ENCODE peak calls at places on chromosomes 2 and 18, in eight cellular contexts. One of them, this sample, is unnamed.

GRCh38 chr2:196171248-196171871 is at the start of gene STK17B:
- DNase-seq in heart right ventricle: peak
- DNase-seq in choroid plexus epithelial cell: peak
- DNase-seq in fibroblast of the aortic adventitia: peak
- DNase-seq in OCI-LY7: peak
- DNase-seq in stomach: peak
- DNase-seq in neural progenitor cell: peak
- DNase-seq in A549: peak
- DNase-seq in this sample: peak

GRCh38 chr2:77391119-77391518 is 131.1 kb downstream of the LRRTM4 start:
- DNase-seq in heart right ventricle: no peak
- DNase-seq in choroid plexus epithelial cell: no peak
- DNase-seq in fibroblast of the aortic adventitia: no peak
- DNase-seq in OCI-LY7: no peak
- DNase-seq in stomach: no peak
- DNase-seq in neural progenitor cell: no peak
- DNase-seq in A549: no peak
- DNase-seq in this sample: no peak

GRCh38 chr2:144374163-144374661 is 145.7 kb downstream of the ZEB2 start:
- DNase-seq in heart right ventricle: no peak
- DNase-seq in choroid plexus epithelial cell: no peak
- DNase-seq in fibroblast of the aortic adventitia: no peak
- DNase-seq in OCI-LY7: no peak
- DNase-seq in stomach: no peak
- DNase-seq in neural progenitor cell: no peak
- DNase-seq in A549: no peak
- DNase-seq in this sample: no peak

GRCh38 chr18:45357681-45358470 is 257.4 kb upstream of the SLC14A2 start:
- DNase-seq in heart right ventricle: no peak
- DNase-seq in choroid plexus epithelial cell: no peak
- DNase-seq in fibroblast of the aortic adventitia: peak
- DNase-seq in OCI-LY7: no peak
- DNase-seq in stomach: no peak
- DNase-seq in neural progenitor cell: no peak
- DNase-seq in A549: no peak
- DNase-seq in this sample: no peak

GRCh38 chr2:234500394-234501006 is 3.6 kb upstream of the ARL4C start:
- DNase-seq in heart right ventricle: peak
- DNase-seq in choroid plexus epithelial cell: peak
- DNase-seq in fibroblast of the aortic adventitia: peak
- DNase-seq in OCI-LY7: peak
- DNase-seq in stomach: peak
- DNase-seq in neural progenitor cell: peak
- DNase-seq in A549: no peak
- DNase-seq in this sample: peak

GRCh38 chr2:240480834-240481623 is 45.6 kb downstream of the GPC1 start:
- DNase-seq in heart right ventricle: no peak
- DNase-seq in choroid plexus epithelial cell: no peak
- DNase-seq in fibroblast of the aortic adventitia: no peak
- DNase-seq in OCI-LY7: no peak
- DNase-seq in stomach: peak
- DNase-seq in neural progenitor cell: no peak
- DNase-seq in A549: no peak
- DNase-seq in this sample: no peak

GRCh38 chr18:62525611-62526010 is 2.8 kb downstream of the ZCCHC2 start:
- DNase-seq in heart right ventricle: no peak
- DNase-seq in choroid plexus epithelial cell: no peak
- DNase-seq in fibroblast of the aortic adventitia: no peak
- DNase-seq in OCI-LY7: no peak
- DNase-seq in stomach: no peak
- DNase-seq in neural progenitor cell: no peak
- DNase-seq in A549: no peak
- DNase-seq in this sample: no peak

GRCh38 chr18:61998957-61999356 is 106.2 kb upstream of the RNF152 start:
- DNase-seq in heart right ventricle: no peak
- DNase-seq in choroid plexus epithelial cell: peak
- DNase-seq in fibroblast of the aortic adventitia: peak
- DNase-seq in OCI-LY7: no peak
- DNase-seq in stomach: no peak
- DNase-seq in neural progenitor cell: no peak
- DNase-seq in A549: no peak
- DNase-seq in this sample: no peak

GRCh38 chr18:42758851-42759250 is 356.6 kb downstream of the RIT2 start:
- DNase-seq in heart right ventricle: no peak
- DNase-seq in choroid plexus epithelial cell: no peak
- DNase-seq in fibroblast of the aortic adventitia: peak
- DNase-seq in OCI-LY7: no peak
- DNase-seq in stomach: no peak
- DNase-seq in neural progenitor cell: no peak
- DNase-seq in A549: no peak
- DNase-seq in this sample: no peak

GRCh38 chr2:86372641-86373502 is 35.4 kb upstream of the REEP1 start:
- DNase-seq in heart right ventricle: peak
- DNase-seq in choroid plexus epithelial cell: peak
- DNase-seq in fibroblast of the aortic adventitia: peak
- DNase-seq in OCI-LY7: peak
- DNase-seq in stomach: peak
- DNase-seq in neural progenitor cell: peak
- DNase-seq in A549: peak
- DNase-seq in this sample: no peak

GRCh38 chr2:61368687-61369665 is 101.9 kb downstream of the USP34 start:
- DNase-seq in heart right ventricle: no peak
- DNase-seq in choroid plexus epithelial cell: peak
- DNase-seq in fibroblast of the aortic adventitia: no peak
- DNase-seq in OCI-LY7: no peak
- DNase-seq in stomach: no peak
- DNase-seq in neural progenitor cell: no peak
- DNase-seq in A549: no peak
- DNase-seq in this sample: no peak

GRCh38 chr2:17538022-17538843 is 2.3 kb upstream of the VSNL1 start:
- DNase-seq in heart right ventricle: no peak
- DNase-seq in choroid plexus epithelial cell: peak
- DNase-seq in fibroblast of the aortic adventitia: peak
- DNase-seq in OCI-LY7: no peak
- DNase-seq in stomach: no peak
- DNase-seq in neural progenitor cell: peak
- DNase-seq in A549: no peak
- DNase-seq in this sample: peak

GRCh38 chr2:55966431-55967118 is 43.0 kb upstream of the EFEMP1 start:
- DNase-seq in heart right ventricle: peak
- DNase-seq in choroid plexus epithelial cell: no peak
- DNase-seq in fibroblast of the aortic adventitia: peak
- DNase-seq in OCI-LY7: no peak
- DNase-seq in stomach: no peak
- DNase-seq in neural progenitor cell: no peak
- DNase-seq in A549: no peak
- DNase-seq in this sample: no peak

GRCh38 chr2:38448692-38449405 is 71.8 kb upstream of the ATL2 start:
- DNase-seq in heart right ventricle: no peak
- DNase-seq in choroid plexus epithelial cell: no peak
- DNase-seq in fibroblast of the aortic adventitia: no peak
- DNase-seq in OCI-LY7: no peak
- DNase-seq in stomach: no peak
- DNase-seq in neural progenitor cell: no peak
- DNase-seq in A549: no peak
- DNase-seq in this sample: no peak

GRCh38 chr2:18795881-18796280 is 206.5 kb upstream of the NT5C1B start:
- DNase-seq in heart right ventricle: no peak
- DNase-seq in choroid plexus epithelial cell: peak
- DNase-seq in fibroblast of the aortic adventitia: peak
- DNase-seq in OCI-LY7: no peak
- DNase-seq in stomach: no peak
- DNase-seq in neural progenitor cell: no peak
- DNase-seq in A549: no peak
- DNase-seq in this sample: no peak

GRCh38 chr2:51673628-51674027 is 641.7 kb upstream of the NRXN1 start:
- DNase-seq in heart right ventricle: no peak
- DNase-seq in choroid plexus epithelial cell: no peak
- DNase-seq in fibroblast of the aortic adventitia: no peak
- DNase-seq in OCI-LY7: no peak
- DNase-seq in stomach: no peak
- DNase-seq in neural progenitor cell: peak
- DNase-seq in A549: no peak
- DNase-seq in this sample: no peak

GRCh38 chr2:106147159-106147558 is 46.9 kb downstream of the UXS1 start:
- DNase-seq in heart right ventricle: no peak
- DNase-seq in choroid plexus epithelial cell: peak
- DNase-seq in fibroblast of the aortic adventitia: peak
- DNase-seq in OCI-LY7: no peak
- DNase-seq in stomach: no peak
- DNase-seq in neural progenitor cell: no peak
- DNase-seq in A549: no peak
- DNase-seq in this sample: peak

GRCh38 chr2:3343012-3343411 is 34.6 kb downstream of the EIPR1 start:
- DNase-seq in heart right ventricle: no peak
- DNase-seq in choroid plexus epithelial cell: no peak
- DNase-seq in fibroblast of the aortic adventitia: no peak
- DNase-seq in OCI-LY7: no peak
- DNase-seq in stomach: no peak
- DNase-seq in neural progenitor cell: no peak
- DNase-seq in A549: no peak
- DNase-seq in this sample: no peak

GRCh38 chr2:3342324-3342723 is 35.3 kb downstream of the EIPR1 start:
- DNase-seq in heart right ventricle: no peak
- DNase-seq in choroid plexus epithelial cell: no peak
- DNase-seq in fibroblast of the aortic adventitia: no peak
- DNase-seq in OCI-LY7: no peak
- DNase-seq in stomach: no peak
- DNase-seq in neural progenitor cell: no peak
- DNase-seq in A549: no peak
- DNase-seq in this sample: no peak

GRCh38 chr2:3340144-3340543 is 37.5 kb downstream of the EIPR1 start:
- DNase-seq in heart right ventricle: no peak
- DNase-seq in choroid plexus epithelial cell: no peak
- DNase-seq in fibroblast of the aortic adventitia: no peak
- DNase-seq in OCI-LY7: no peak
- DNase-seq in stomach: no peak
- DNase-seq in neural progenitor cell: no peak
- DNase-seq in A549: no peak
- DNase-seq in this sample: no peak

GRCh38 chr2:3338360-3338759 is 39.3 kb downstream of the EIPR1 start:
- DNase-seq in heart right ventricle: no peak
- DNase-seq in choroid plexus epithelial cell: no peak
- DNase-seq in fibroblast of the aortic adventitia: no peak
- DNase-seq in OCI-LY7: no peak
- DNase-seq in stomach: no peak
- DNase-seq in neural progenitor cell: no peak
- DNase-seq in A549: no peak
- DNase-seq in this sample: no peak

GRCh38 chr2:3341336-3341735 is 36.3 kb downstream of the EIPR1 start:
- DNase-seq in heart right ventricle: no peak
- DNase-seq in choroid plexus epithelial cell: no peak
- DNase-seq in fibroblast of the aortic adventitia: no peak
- DNase-seq in OCI-LY7: no peak
- DNase-seq in stomach: no peak
- DNase-seq in neural progenitor cell: no peak
- DNase-seq in A549: no peak
- DNase-seq in this sample: no peak
- H3K4me3 ChIP-seq in heart right ventricle: no peak
- H3K4me3 ChIP-seq in choroid plexus epithelial cell: no peak
- H3K4me3 ChIP-seq in fibroblast of the aortic adventitia: no peak
- H3K4me3 ChIP-seq in OCI-LY7: no peak
- H3K4me3 ChIP-seq in stomach: no peak
- H3K4me3 ChIP-seq in neural progenitor cell: no peak
- H3K4me3 ChIP-seq in A549: no peak
- H3K4me3 ChIP-seq in this sample: no peak

DNA sequence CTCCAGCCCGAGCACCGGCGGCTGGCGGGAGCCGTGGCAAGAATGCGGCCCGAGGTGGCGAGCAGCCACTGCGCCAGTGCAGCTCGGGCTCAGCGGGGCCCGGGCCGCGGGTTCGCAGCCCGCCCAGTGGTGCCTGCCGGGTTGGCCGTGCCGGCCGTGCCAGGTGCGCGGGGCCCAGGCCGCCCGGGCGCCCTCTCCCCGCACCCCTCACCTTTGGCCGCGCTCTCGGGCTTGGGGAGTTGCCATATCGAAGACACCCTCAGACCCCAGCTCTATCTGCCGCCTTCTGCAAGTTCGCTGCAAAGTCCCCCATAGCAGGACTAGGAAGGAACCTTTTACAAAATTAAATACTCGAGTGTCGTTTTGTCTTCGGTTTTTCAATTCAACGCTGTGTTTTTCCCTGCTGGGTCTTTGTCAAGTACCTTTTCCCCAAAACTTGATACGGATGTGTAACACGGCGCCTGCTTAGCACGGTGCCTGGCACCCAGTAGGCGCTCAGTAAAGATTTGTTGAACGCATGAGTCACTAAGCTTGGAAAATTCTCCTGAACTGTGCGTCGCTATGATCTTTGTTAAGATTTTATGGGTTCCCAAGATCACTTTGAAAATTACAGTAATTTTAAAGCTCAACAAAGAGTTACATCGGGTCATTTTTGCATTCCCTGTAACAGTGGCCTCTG is 657 bp downstream of the STRADB start:
- DNase-seq in heart right ventricle: no peak
- DNase-seq in choroid plexus epithelial cell: peak
- DNase-seq in fibroblast of the aortic adventitia: peak
- DNase-seq in OCI-LY7: no peak
- DNase-seq in stomach: no peak
- DNase-seq in neural progenitor cell: no peak
- DNase-seq in A549: no peak
- DNase-seq in this sample: no peak
- TF ChIP-seq CTCF in heart right ventricle: no peak
- TF ChIP-seq CTCF in choroid plexus epithelial cell: no peak
- TF ChIP-seq CTCF in fibroblast of the aortic adventitia: no peak
- TF ChIP-seq CTCF in OCI-LY7: no peak
- TF ChIP-seq CTCF in stomach: no peak
- TF ChIP-seq CTCF in neural progenitor cell: no peak
- TF ChIP-seq CTCF in A549: no peak
- TF ChIP-seq CTCF in this sample: no peak

GRCh38 chr2:236661762-236662110 is 92.1 kb downstream of the ACKR3 start:
- DNase-seq in heart right ventricle: no peak
- DNase-seq in choroid plexus epithelial cell: peak
- DNase-seq in fibroblast of the aortic adventitia: peak
- DNase-seq in OCI-LY7: no peak
- DNase-seq in stomach: no peak
- DNase-seq in neural progenitor cell: no peak
- DNase-seq in A549: no peak
- DNase-seq in this sample: no peak
- H3K4me3 ChIP-seq in heart right ventricle: no peak
- H3K4me3 ChIP-seq in choroid plexus epithelial cell: no peak
- H3K4me3 ChIP-seq in fibroblast of the aortic adventitia: no peak
- H3K4me3 ChIP-seq in OCI-LY7: no peak
- H3K4me3 ChIP-seq in stomach: no peak
- H3K4me3 ChIP-seq in neural progenitor cell: no peak
- H3K4me3 ChIP-seq in A549: no peak
- H3K4me3 ChIP-seq in this sample: no peak

GRCh38 chr2:79874015-79874414 is 361.2 kb downstream of the CTNNA2 start:
- DNase-seq in heart right ventricle: no peak
- DNase-seq in choroid plexus epithelial cell: no peak
- DNase-seq in fibroblast of the aortic adventitia: no peak
- DNase-seq in OCI-LY7: no peak
- DNase-seq in stomach: no peak
- DNase-seq in neural progenitor cell: no peak
- DNase-seq in A549: no peak
- DNase-seq in this sample: no peak

DNA sequence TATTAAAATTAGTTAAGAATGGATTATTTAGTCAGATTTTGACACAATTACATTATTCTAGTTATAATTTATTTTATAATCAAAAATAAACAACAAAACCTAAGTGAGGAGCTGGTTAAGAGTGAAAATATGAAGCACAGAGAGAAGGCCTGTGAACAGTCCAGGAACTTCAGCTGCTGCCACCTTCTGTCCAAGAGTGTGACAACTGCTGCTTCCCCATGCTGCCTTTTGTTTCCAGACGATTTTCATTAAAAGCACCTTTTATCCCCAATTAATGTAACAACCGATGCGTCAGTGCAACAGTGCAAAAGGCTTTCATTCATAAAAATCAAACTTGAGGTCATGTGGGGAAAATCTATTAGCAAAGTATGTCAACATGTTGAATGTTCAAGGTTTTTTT is 363.6 kb downstream of the CTNNA2 start:
- DNase-seq in heart right ventricle: no peak
- DNase-seq in choroid plexus epithelial cell: peak
- DNase-seq in fibroblast of the aortic adventitia: no peak
- DNase-seq in OCI-LY7: peak
- DNase-seq in stomach: no peak
- DNase-seq in neural progenitor cell: peak
- DNase-seq in A549: no peak
- DNase-seq in this sample: no peak
- TF ChIP-seq CTCF in heart right ventricle: no peak
- TF ChIP-seq CTCF in choroid plexus epithelial cell: peak
- TF ChIP-seq CTCF in fibroblast of the aortic adventitia: no peak
- TF ChIP-seq CTCF in OCI-LY7: peak
- TF ChIP-seq CTCF in stomach: no peak
- TF ChIP-seq CTCF in neural progenitor cell: peak
- TF ChIP-seq CTCF in A549: peak
- TF ChIP-seq CTCF in this sample: peak